ENCODE peak calls at places on chromosomes 6 and 20, in four cellular contexts. N is HEK293T, I is IMR-90, M is K562. D is an unnamed sample.

GRCh38 chr6:143596857-143597256 is 80.9 kb upstream of the PHACTR2 start:
- DNase-seq in M (no peak), N (no peak), I (peak), D (no peak)

GRCh38 chr6:157273756-157274088 is 49.6 kb downstream of the TMEM242 start:
- DNase-seq in I (peak), N (peak), M (peak), D (peak)

GRCh38 chr20:62355527-62356142 is 11.5 kb downstream of the LAMA5 start:
- DNase-seq in I (no peak), M (no peak), N (no peak), D (peak)

GRCh38 chr6:34888441-34888820 is 589 bp upstream of the TAF11 start:
- DNase-seq in M (no peak), N (no peak), I (no peak), D (no peak)

GRCh38 chr6:116996842-116997241 is 119.8 kb downstream of the RFX6 start:
- DNase-seq in M (no peak), I (no peak), N (no peak), D (no peak)

GRCh38 chr20:62368629-62369507 is 1.8 kb upstream of the LAMA5 start:
- DNase-seq in M (peak), N (peak), I (peak), D (peak)

GRCh38 chr6:153790048-153790447 is 249.0 kb upstream of the OPRM1 start:
- DNase-seq in M (no peak), I (peak), N (peak), D (peak)

GRCh38 chr6:111973897-111974639 is 79.8 kb upstream of the CCN6 start:
- DNase-seq in M (no peak), N (no peak), I (peak), D (no peak)

GRCh38 chr6:72890671-72891070 is 268.8 kb downstream of the KCNQ5 start:
- DNase-seq in N (no peak), I (no peak), M (no peak), D (no peak)

GRCh38 chr20:19423097-19423891 is 210.9 kb downstream of the SLC24A3 start:
- DNase-seq in N (no peak), M (no peak), I (no peak), D (no peak)

GRCh38 chr6:109073344-109074235 is 21.1 kb downstream of the SESN1 start:
- DNase-seq in N (peak), M (peak), I (peak), D (peak)
- TF ChIP-seq BHLHE40 in N (no peak), M (no peak), I (no peak), D (no peak)

GRCh38 chr6:167094820-167095637 is 27.9 kb upstream of the CCR6 start:
- DNase-seq in M (no peak), N (no peak), I (no peak), D (no peak)
- TF ChIP-seq BHLHE40 in M (no peak), N (no peak), I (no peak), D (no peak)

DNA sequence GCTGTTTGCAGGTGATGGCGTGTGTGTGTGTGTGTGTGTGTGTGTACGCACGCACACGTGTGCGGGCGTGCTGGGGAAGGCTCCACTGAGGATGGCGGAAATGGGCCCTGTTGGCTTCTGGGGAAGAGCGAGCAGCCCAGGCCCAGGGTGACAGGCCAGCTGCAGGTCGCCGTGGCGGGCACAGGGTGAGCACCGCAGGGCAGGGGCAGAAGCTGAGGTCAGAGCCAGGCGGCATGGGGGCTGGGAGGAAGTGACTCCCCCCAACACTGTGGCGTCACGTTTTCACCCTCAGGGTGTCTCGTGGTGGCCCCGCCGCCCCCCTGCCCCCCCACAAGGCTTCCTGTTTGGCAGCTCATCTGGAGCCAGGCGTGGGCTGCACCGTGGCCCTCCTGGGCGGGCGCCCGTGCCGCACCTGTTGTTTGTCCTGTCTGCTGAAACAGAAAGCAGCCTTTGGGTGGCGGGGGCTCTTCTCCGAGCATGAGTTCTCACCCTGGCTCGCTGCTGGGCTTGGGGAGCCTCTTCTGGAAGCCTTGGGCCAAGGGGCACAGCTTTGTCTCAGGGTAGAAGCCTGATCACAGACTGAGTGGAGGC is 7.1 kb downstream of the RBM38 start:
- DNase-seq in N (no peak), I (no peak), M (no peak), D (no peak)
- TF ChIP-seq BHLHE40 in N (no peak), I (no peak), M (no peak), D (no peak)

GRCh38 chr6:163760860-163761259 is 346.3 kb downstream of the QKI start:
- DNase-seq in I (no peak), N (no peak), M (no peak), D (no peak)

GRCh38 chr6:163759542-163759941 is 345.0 kb downstream of the QKI start:
- DNase-seq in N (no peak), I (peak), M (no peak), D (no peak)

GRCh38 chr6:163765326-163765725 is 350.8 kb downstream of the QKI start:
- DNase-seq in M (no peak), I (no peak), N (no peak), D (no peak)

GRCh38 chr6:163764565-163764964 is 350.0 kb downstream of the QKI start:
- DNase-seq in N (no peak), M (no peak), I (peak), D (no peak)

GRCh38 chr6:163761491-163761890 is 347.0 kb downstream of the QKI start:
- DNase-seq in M (no peak), I (peak), N (no peak), D (no peak)
- TF ChIP-seq BHLHE40 in M (no peak), I (no peak), N (no peak), D (no peak)

GRCh38 chr6:114101255-114101654 is 130.3 kb upstream of the HDAC2 start:
- DNase-seq in M (no peak), N (no peak), I (no peak), D (no peak)

GRCh38 chr6:114092943-114093342 is 122.0 kb upstream of the HDAC2 start:
- DNase-seq in I (no peak), N (no peak), M (no peak), D (peak)

GRCh38 chr6:114100421-114100820 is 129.5 kb upstream of the HDAC2 start:
- DNase-seq in M (no peak), N (no peak), I (peak), D (no peak)

DNA sequence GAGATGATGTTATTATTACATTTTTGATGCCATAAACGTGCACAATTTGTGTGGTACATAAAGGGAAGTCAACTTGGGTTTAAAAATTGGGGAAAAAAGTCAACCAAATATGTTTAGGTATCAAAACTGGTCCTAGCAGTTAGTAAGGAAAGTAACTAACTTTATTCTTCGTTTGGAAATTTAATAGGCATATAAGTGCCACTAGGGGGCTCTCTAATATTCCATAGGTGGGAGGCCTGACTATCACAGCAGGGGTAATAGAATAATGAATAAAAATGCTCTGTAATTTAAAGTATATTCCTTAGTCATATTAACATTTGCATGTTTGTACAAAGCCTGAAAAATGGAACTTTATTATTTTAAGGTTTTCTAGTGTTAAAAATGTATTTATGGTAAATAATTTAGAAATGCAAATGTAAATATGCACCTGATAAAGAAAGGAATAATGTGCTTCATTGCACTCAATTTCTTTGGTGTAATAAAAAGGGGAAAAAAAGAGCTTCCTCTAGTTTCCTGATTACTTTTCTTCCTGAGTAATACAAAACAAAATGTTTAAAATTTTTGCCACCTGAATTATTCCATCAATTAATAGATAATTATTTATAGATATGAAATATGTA is 125.7 kb upstream of the HDAC2 start:
- DNase-seq in M (peak), N (peak), I (peak), D (peak)
- TF ChIP-seq BHLHE40 in M (no peak), N (no peak), I (no peak), D (no peak)

DNA sequence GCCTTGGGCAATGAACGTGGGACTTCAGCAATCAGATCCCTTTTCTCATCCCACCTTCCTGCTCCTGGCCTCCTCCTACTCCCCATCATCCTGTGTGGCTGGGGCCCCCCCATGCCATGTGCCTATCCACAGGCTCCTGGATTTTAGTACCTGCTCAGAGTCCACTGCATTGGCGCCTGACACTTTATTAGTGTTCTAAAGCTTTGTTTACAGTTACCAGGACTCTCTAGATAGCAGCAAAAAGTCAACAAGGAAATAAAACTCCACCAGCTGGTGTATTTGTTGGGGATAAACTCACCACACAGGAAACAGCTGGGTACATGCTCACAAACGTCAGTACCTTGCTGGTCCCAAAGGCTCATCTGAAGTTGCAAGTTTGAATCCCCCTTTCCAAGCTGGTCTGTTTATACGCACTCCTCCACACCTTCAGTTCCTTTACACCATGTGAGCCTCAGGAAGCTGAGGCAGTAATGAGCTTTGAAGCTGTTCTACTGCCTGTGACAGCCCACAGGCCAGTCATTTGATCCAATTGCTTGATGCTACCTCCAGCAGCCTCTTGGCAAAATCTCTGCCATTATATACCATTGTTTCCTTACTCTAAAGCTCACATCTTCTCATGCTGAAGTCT is 76.5 kb downstream of the ANKEF1 start:
- DNase-seq in I (no peak), M (no peak), N (no peak), D (peak)
- TF ChIP-seq BHLHE40 in I (no peak), M (no peak), N (no peak), D (no peak)

GRCh38 chr6:121451250-121451649 is 15.8 kb downstream of the GJA1 start:
- DNase-seq in M (no peak), I (no peak), N (no peak), D (no peak)
- TF ChIP-seq BHLHE40 in M (no peak), I (no peak), N (no peak), D (no peak)

DNA sequence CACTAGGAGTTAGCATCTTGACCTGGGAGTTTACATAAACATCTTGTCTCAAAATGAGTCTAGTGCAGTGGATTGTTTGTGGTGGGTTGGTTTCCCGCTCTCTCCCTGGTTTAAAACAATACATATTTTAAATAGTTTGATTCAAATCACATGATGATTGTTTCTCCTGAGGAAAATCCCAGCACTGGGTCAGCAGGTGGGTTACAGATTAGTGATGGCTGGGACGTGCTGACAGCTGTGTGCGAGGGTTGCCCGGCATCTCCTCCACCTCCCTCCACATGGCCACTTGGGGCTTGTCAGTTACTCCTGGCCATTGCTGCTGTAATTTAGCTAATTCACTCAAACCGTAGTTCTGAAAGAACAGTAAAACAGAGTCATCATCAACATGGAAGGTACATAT is 306.4 kb upstream of the CITED2 start:
- DNase-seq in M (no peak), I (no peak), N (no peak), D (no peak)
- TF ChIP-seq BHLHE40 in M (no peak), I (no peak), N (no peak), D (no peak)

GRCh38 chr20:54115172-54115854 is 44.9 kb upstream of the BCAS1 start:
- DNase-seq in M (no peak), N (no peak), I (peak), D (no peak)
- TF ChIP-seq BHLHE40 in M (no peak), N (no peak), I (no peak), D (no peak)